ENCODE peak calls at places on chromosomes 11 and 22, in five cellular contexts. R is NCI-H1930, X is anterior cingulate cortex, O is HS-27A, D is mucosa of gallbladder. A is an unnamed sample.
A peak's percentile ranks its signal among the peaks of the same experiment; 100 is the strongest.

GRCh38 chr22:20140107-20140445 is 8.5 kb downstream of the ZDHHC8 start:
- DNase-seq in R (no peak), X (no peak), O (no peak), D (no peak), A (no peak)

GRCh38 chr11:2562181-2562581 is 117.4 kb downstream of the KCNQ1 start:
- DNase-seq in R (no peak), X (peak; percentile 94), O (no peak), D (no peak), A (no peak)

GRCh38 chr11:1548221-1549070 is 23.6 kb downstream of the DUSP8 start:
- DNase-seq in R (no peak), X (peak; percentile 62), O (no peak), D (peak; percentile 81), A (no peak)

GRCh38 chr11:130775306-130776043 is 140.8 kb downstream of the SNX19 start:
- DNase-seq in R (no peak), X (no peak), O (no peak), D (no peak), A (no peak)

GRCh38 chr11:44016546-44017442 is 31.0 kb upstream of the ACCSL start:
- DNase-seq in R (no peak), X (no peak), O (no peak), D (no peak), A (no peak)

GRCh38 chr11:134539285-134539684 is 127.2 kb upstream of the B3GAT1 start:
- DNase-seq in R (no peak), X (no peak), O (no peak), D (no peak), A (no peak)

GRCh38 chr11:17528181-17528691 is 16.0 kb downstream of the USH1C start:
- DNase-seq in R (peak; percentile 44), X (peak; percentile 78), O (no peak), D (peak; percentile 64), A (no peak)

GRCh38 chr22:31089101-31090100 is 8.3 kb downstream of the SMTN start:
- DNase-seq in R (peak; percentile 3), X (peak; percentile 44), O (no peak), D (no peak), A (no peak)

GRCh38 chr11:120883404-120884135 is 140.3 kb upstream of the TBCEL start:
- DNase-seq in R (no peak), X (peak; percentile 37), O (no peak), D (no peak), A (no peak)

GRCh38 chr11:11039249-11039965 is 181.6 kb upstream of the ZBED5 start:
- DNase-seq in R (no peak), X (no peak), O (no peak), D (no peak), A (no peak)

GRCh38 chr11:116687458-116688201 is 85.2 kb downstream of the BUD13 start:
- DNase-seq in R (no peak), X (no peak), O (no peak), D (peak; percentile 7), A (peak; percentile 49)

GRCh38 chr11:126282361-126282741 is 542 bp upstream of the TIRAP start:
- DNase-seq in R (no peak), X (peak; percentile 55), O (no peak), D (peak; percentile 31), A (no peak)

GRCh38 chr11:122706689-122707088 is 51.2 kb downstream of the UBASH3B start:
- DNase-seq in R (no peak), X (no peak), O (no peak), D (no peak), A (no peak)

GRCh38 chr22:24086310-24086709 is 75.2 kb downstream of the CABIN1 start:
- DNase-seq in R (no peak), X (no peak), O (no peak), D (no peak), A (no peak)

GRCh38 chr11:120839846-120840402 is 184.0 kb upstream of the TBCEL start:
- DNase-seq in R (no peak), X (no peak), O (no peak), D (no peak), A (no peak)

GRCh38 chr11:63488789-63489188 is 2.2 kb downstream of the PLAAT5 start:
- DNase-seq in R (no peak), X (no peak), O (no peak), D (no peak), A (no peak)

GRCh38 chr11:60265373-60266214 is 14.9 kb upstream of the MS4A4A start:
- DNase-seq in R (peak; percentile 23), X (peak; percentile 39), O (peak; percentile 19), D (no peak), A (peak; percentile 54)

GRCh38 chr22:23849009-23850006 is 8.4 kb upstream of the SLC2A11 start:
- DNase-seq in R (peak; percentile 76), X (peak; percentile 64), O (no peak), D (peak; percentile 86), A (peak; percentile 89)

GRCh38 chr22:25380141-25380747 is 160.8 kb downstream of the CRYBB2 start:
- DNase-seq in R (no peak), X (no peak), O (no peak), D (no peak), A (no peak)

GRCh38 chr11:57885298-57886035 is 123.9 kb downstream of the CTNND1 start:
- DNase-seq in R (no peak), X (peak; percentile 6), O (no peak), D (peak; percentile 14), A (peak; percentile 30)

GRCh38 chr22:32020117-32020516 is 22.9 kb upstream of the SLC5A1 start:
- DNase-seq in R (no peak), X (no peak), O (peak; percentile 42), D (no peak), A (no peak)

GRCh38 chr22:36486619-36487384 is 5.4 kb upstream of the TXN2 start:
- DNase-seq in R (no peak), X (no peak), O (no peak), D (peak; percentile 44), A (no peak)

GRCh38 chr22:47391169-47392053 is 629.0 kb downstream of the TBC1D22A start:
- DNase-seq in R (no peak), X (no peak), O (no peak), D (no peak), A (no peak)

GRCh38 chr22:24875862-24876506 is 70.0 kb downstream of the SGSM1 start:
- DNase-seq in R (no peak), X (no peak), O (peak; percentile 3), D (no peak), A (peak; percentile 42)

GRCh38 chr11:118658372-118659313 is 20.8 kb downstream of the TREH start:
- DNase-seq in R (no peak), X (no peak), O (no peak), D (no peak), A (no peak)

GRCh38 chr11:120632579-120632978 is 121.0 kb downstream of the GRIK4 start:
- DNase-seq in R (no peak), X (no peak), O (no peak), D (no peak), A (no peak)

GRCh38 chr11:27886765-27887328 is 186.6 kb upstream of the BDNF start:
- DNase-seq in R (no peak), X (peak; percentile 3), O (no peak), D (no peak), A (no peak)

A was measured in neuronal stem cell.